ENCODE peak calls at places on chromosome 18, in seven cellular contexts. J, O, E, F, P, C and N are unnamed samples.

GRCh38 chr18:4831791-4832375 is 365.2 kb downstream of the AKAIN1 start:
- DNase-seq in J (no peak), O (no peak), E (no peak), F (no peak), P (no peak), C (no peak), N (no peak)

GRCh38 chr18:26804474-26804873 is 61.0 kb downstream of the AQP4 start:
- DNase-seq in J (no peak), O (no peak), E (no peak), F (no peak), P (peak; percentile 15), C (no peak), N (no peak)

GRCh38 chr18:2709316-2709715 is 53.8 kb downstream of the SMCHD1 start:
- DNase-seq in J (no peak), O (no peak), E (no peak), F (no peak), P (no peak), C (no peak), N (no peak)

GRCh38 chr18:38525039-38525438 is 959.4 kb upstream of the CELF4 start:
- DNase-seq in J (no peak), O (no peak), E (no peak), F (no peak), P (peak; percentile 39), C (no peak), N (no peak)

GRCh38 chr18:7202119-7202680 is 28.7 kb upstream of the LRRC30 start:
- DNase-seq in J (no peak), O (no peak), E (no peak), F (no peak), P (no peak), C (no peak), N (no peak)

GRCh38 chr18:56973487-56973886 is 173.4 kb upstream of the BOD1L2 start:
- DNase-seq in J (no peak), O (no peak), E (no peak), F (no peak), P (no peak), C (no peak), N (no peak)

GRCh38 chr18:50902797-50903196 is 23.9 kb downstream of the ME2 start:
- DNase-seq in J (no peak), O (no peak), E (no peak), F (no peak), P (no peak), C (no peak), N (no peak)

GRCh38 chr18:38747153-38747552 is 1181.6 kb upstream of the CELF4 start:
- DNase-seq in J (no peak), O (no peak), E (no peak), F (no peak), P (peak; percentile 41), C (no peak), N (no peak)

GRCh38 chr18:63285332-63285731 is 34.2 kb downstream of the BCL2 start:
- DNase-seq in J (peak; percentile 80), O (no peak), E (no peak), F (no peak), P (peak; percentile 79), C (no peak), N (no peak)

GRCh38 chr18:21112140-21112473 is 494 bp upstream of the ROCK1 start:
- DNase-seq in J (no peak), O (peak; percentile 91), E (peak; percentile 57), F (peak; percentile 66), P (no peak), C (no peak), N (no peak)

GRCh38 chr18:12021077-12021476 is 39.8 kb downstream of the IMPA2 start:
- DNase-seq in J (no peak), O (no peak), E (no peak), F (no peak), P (no peak), C (no peak), N (no peak)

GRCh38 chr18:80124131-80124530 is 15.1 kb downstream of the ADNP2 start:
- DNase-seq in J (no peak), O (no peak), E (no peak), F (no peak), P (no peak), C (no peak), N (no peak)

GRCh38 chr18:79200546-79201268 is 131.5 kb downstream of the ATP9B start:
- DNase-seq in J (no peak), O (peak; percentile 92), E (peak; percentile 15), F (peak; percentile 31), P (peak; percentile 46), C (no peak), N (no peak)

GRCh38 chr18:45110577-45111506 is 430.2 kb downstream of the SETBP1 start:
- DNase-seq in J (no peak), O (no peak), E (no peak), F (no peak), P (no peak), C (no peak), N (no peak)

GRCh38 chr18:34223164-34223892 is 1.4 kb downstream of the NOL4 start:
- DNase-seq in J (no peak), O (peak; percentile 74), E (no peak), F (peak; percentile 1), P (peak; percentile 8), C (peak; percentile 49), N (no peak)

GRCh38 chr18:42328931-42329330 is 373.9 kb downstream of the PIK3C3 start:
- DNase-seq in J (no peak), O (no peak), E (no peak), F (no peak), P (no peak), C (no peak), N (no peak)

GRCh38 chr18:68438983-68439382 is 275.9 kb downstream of the TMX3 start:
- DNase-seq in J (no peak), O (no peak), E (no peak), F (no peak), P (no peak), C (no peak), N (no peak)

GRCh38 chr18:24254071-24254470 is 115.2 kb downstream of the CABYR start:
- DNase-seq in J (no peak), O (no peak), E (no peak), F (no peak), P (no peak), C (no peak), N (no peak)